ENCODE peak calls at places on chromosomes 7 and 10, in seven cellular contexts. H is heart left ventricle; Z is B cell; S is activated CD8-positive, alpha-beta memory T cell treated with anti-CD3 and anti-CD28 coated beads for 4 hours; F is EL; J is substantia nigra; E is activated T-cell treated with anti-CD3 and anti-CD28 coated beads for 1 hour. G is an unnamed sample.
A peak's percentile ranks its signal among the peaks of the same experiment; 100 is the strongest.

GRCh38 chr10:81013771-81014170 is 476.1 kb downstream of the SH2D4B start:
- DNase-seq in H (no peak), Z (no peak), S (no peak), F (no peak), J (no peak), E (no peak), G (no peak)

GRCh38 chr7:151404216-151405011 is 5.4 kb downstream of the WDR86 start:
- DNase-seq in H (no peak), Z (no peak), S (no peak), F (peak; percentile 19), J (no peak), E (no peak), G (no peak)

GRCh38 chr10:7580520-7580919 is 86.2 kb downstream of the ITIH5 start:
- DNase-seq in H (no peak), Z (no peak), S (no peak), F (no peak), J (no peak), E (no peak), G (no peak)

GRCh38 chr10:118682518-118682917 is 72.3 kb downstream of the CACUL1 start:
- DNase-seq in H (no peak), Z (no peak), S (no peak), F (no peak), J (no peak), E (no peak), G (no peak)

GRCh38 chr7:105268511-105269392 is 120.0 kb downstream of the SRPK2 start:
- DNase-seq in H (no peak), Z (peak; percentile 28), S (no peak), F (peak; percentile 55), J (no peak), E (no peak), G (no peak)

GRCh38 chr10:1063232-1063862 is 7.2 kb downstream of the WDR37 start:
- DNase-seq in H (no peak), Z (no peak), S (no peak), F (no peak), J (no peak), E (no peak), G (no peak)

GRCh38 chr7:159083698-159084068 is 61.0 kb downstream of the VIPR2 start:
- DNase-seq in H (no peak), Z (no peak), S (no peak), F (no peak), J (no peak), E (no peak), G (no peak)

GRCh38 chr7:132739271-132739955 is 163.1 kb upstream of the PLXNA4 start:
- DNase-seq in H (peak; percentile 33), Z (no peak), S (no peak), F (peak; percentile 84), J (no peak), E (no peak), G (no peak)

GRCh38 chr7:134532155-134533089 is 5.1 kb downstream of the AKR1B10 start:
- DNase-seq in H (no peak), Z (no peak), S (no peak), F (no peak), J (no peak), E (no peak), G (no peak)

GRCh38 chr7:47239927-47240570 is 341.9 kb downstream of the TNS3 start:
- DNase-seq in H (no peak), Z (no peak), S (no peak), F (no peak), J (no peak), E (no peak), G (no peak)

GRCh38 chr7:7738177-7738576 is 19.8 kb upstream of the RPA3 start:
- DNase-seq in H (no peak), Z (no peak), S (no peak), F (no peak), J (no peak), E (no peak), G (no peak)

GRCh38 chr10:35735412-35735811 is 93.3 kb upstream of the FZD8 start:
- DNase-seq in H (no peak), Z (no peak), S (no peak), F (peak; percentile 62), J (no peak), E (no peak), G (no peak)

GRCh38 chr7:146660839-146661238 is 544.2 kb downstream of the CNTNAP2 start:
- DNase-seq in H (no peak), Z (no peak), S (no peak), F (no peak), J (no peak), E (no peak), G (no peak)

GRCh38 chr7:155333346-155334234 is 35.9 kb downstream of the INSIG1 start:
- DNase-seq in H (no peak), Z (no peak), S (no peak), F (no peak), J (no peak), E (no peak), G (no peak)

GRCh38 chr7:105619590-105619989 is 38.3 kb upstream of the EFCAB10 start:
- DNase-seq in H (no peak), Z (no peak), S (no peak), F (no peak), J (no peak), E (no peak), G (no peak)

G was measured in GM20000.